ENCODE peak calls at places on chromosome 21, in five cellular contexts. U is progenitor cell of endocrine pancreas; A is HEK293T; L is activated CD4-positive, CD25-positive, alpha-beta regulatory T cell treated with anti-CD3 and anti-CD28 coated beads, Interleukin-2, amount 50 U/mL, for 72 hours; K is cardiac muscle cell. P is an unnamed sample.

GRCh38 chr21:41600961-41601572 is 93.1 kb upstream of the TMPRSS2 start:
- DNase-seq in U (no peak), A (no peak), L (no peak), K (no peak), P (no peak)

GRCh38 chr21:25385912-25386474 is 221.3 kb downstream of the MRPL39 start:
- DNase-seq in U (peak; percentile 23), A (peak; percentile 54), L (no peak), K (peak; percentile 77), P (peak; percentile 73)

GRCh38 chr21:45440736-45441350 is 35.9 kb downstream of the COL18A1 start:
- DNase-seq in U (no peak), A (no peak), L (no peak), K (no peak), P (no peak)

GRCh38 chr21:34579411-34579810 is 35.5 kb downstream of the RCAN1 start:
- DNase-seq in U (no peak), A (no peak), L (no peak), K (peak; percentile 20), P (no peak)

GRCh38 chr21:25636727-25637126 is 2.3 kb upstream of the JAM2 start:
- DNase-seq in U (no peak), A (no peak), L (no peak), K (no peak), P (no peak)

GRCh38 chr21:35072960-35073359 is 23.9 kb upstream of the RUNX1 start:
- DNase-seq in U (no peak), A (no peak), L (no peak), K (no peak), P (no peak)

GRCh38 chr21:38984568-38984967 is 178.8 kb downstream of the ETS2 start:
- DNase-seq in U (no peak), A (no peak), L (no peak), K (peak; percentile 54), P (no peak)

GRCh38 chr21:38171723-38172344 is 85.0 kb upstream of the KCNJ15 start:
- DNase-seq in U (peak; percentile 17), A (no peak), L (no peak), K (peak; percentile 46), P (no peak)

GRCh38 chr21:45396620-45396995 is 8.4 kb upstream of the COL18A1 start:
- DNase-seq in U (no peak), A (no peak), L (no peak), K (no peak), P (no peak)

GRCh38 chr21:42988234-42988965 is 14.0 kb downstream of the PKNOX1 start:
- DNase-seq in U (no peak), A (no peak), L (no peak), K (peak; percentile 32), P (no peak)

GRCh38 chr21:41941941-41942340 is 11.9 kb downstream of the C2CD2 start:
- DNase-seq in U (no peak), A (no peak), L (no peak), K (no peak), P (no peak)

GRCh38 chr21:43340491-43341348 is 86.2 kb downstream of the SIK1 start:
- DNase-seq in U (no peak), A (no peak), L (no peak), K (peak; percentile 91), P (no peak)

GRCh38 chr21:46111193-46111571 is 13.3 kb downstream of the COL6A2 start:
- DNase-seq in U (peak; percentile 3), A (no peak), L (peak; percentile 24), K (no peak), P (no peak)

GRCh38 chr21:41204736-41205135 is 36.8 kb downstream of the BACE2 start:
- DNase-seq in U (no peak), A (no peak), L (no peak), K (no peak), P (no peak)

GRCh38 chr21:29787011-29787909 is 152.5 kb downstream of the GRIK1 start:
- DNase-seq in U (no peak), A (no peak), L (no peak), K (no peak), P (no peak)

GRCh38 chr21:34522284-34522683 is 10.3 kb upstream of the KCNE1 start:
- DNase-seq in U (no peak), A (no peak), L (no peak), K (no peak), P (no peak)

GRCh38 chr21:40976198-40977114 is 129.5 kb upstream of the DSCAM start:
- DNase-seq in U (no peak), A (no peak), L (no peak), K (no peak), P (no peak)

GRCh38 chr21:44954281-44954771 is 14.5 kb downstream of the SLX9 start:
- DNase-seq in U (no peak), A (no peak), L (no peak), K (no peak), P (no peak)

GRCh38 chr21:31176080-31176551 is 137.8 kb upstream of the KRTAP19-8 start:
- DNase-seq in U (no peak), A (no peak), L (no peak), K (no peak), P (no peak)

GRCh38 chr21:34583926-34584563 is 30.9 kb downstream of the RCAN1 start:
- DNase-seq in U (no peak), A (no peak), L (no peak), K (no peak), P (no peak)

GRCh38 chr21:32455548-32455947 is 43.0 kb downstream of the EVA1C start:
- DNase-seq in U (no peak), A (no peak), L (no peak), K (no peak), P (no peak)

GRCh38 chr21:46189213-46189958 is 5.1 kb upstream of the SPATC1L start:
- DNase-seq in U (no peak), A (no peak), L (no peak), K (peak; percentile 59), P (no peak)

GRCh38 chr21:15849161-15849560 is 119.4 kb downstream of the USP25 start:
- DNase-seq in U (no peak), A (no peak), L (no peak), K (no peak), P (no peak)

GRCh38 chr21:20388400-20388799 is 609.8 kb upstream of the NCAM2 start:
- DNase-seq in U (no peak), A (no peak), L (no peak), K (no peak), P (no peak)